ENCODE peak calls at places on chromosomes 6 and 20, in five cellular contexts. V is HCT116, C is H1, P is cardiac muscle cell, N is right atrium auricular region. W is an unnamed sample. For H3K4me1, the result is how much of the 10 kb centered on the place peaks cover.

GRCh38 chr6:71012871-71013456 is 56.1 kb upstream of the B3GAT2 start:
- DNase-seq in V (peak), C (no peak), P (peak), N (no peak), W (no peak)

GRCh38 chr6:150403458-150404245 is 34.8 kb downstream of the IYD start:
- DNase-seq in V (no peak), C (no peak), P (no peak), N (no peak), W (no peak)

GRCh38 chr6:97440590-97441176 is 157.7 kb upstream of the MMS22L start:
- DNase-seq in V (peak), C (no peak), P (peak), N (no peak), W (no peak)

GRCh38 chr6:157647261-157647915 is 175.7 kb upstream of the SNX9 start:
- DNase-seq in V (no peak), C (no peak), P (no peak), N (no peak), W (no peak)

GRCh38 chr20:46674253-46675083 is 14.8 kb downstream of the TP53RK start:
- DNase-seq in V (no peak), C (no peak), P (no peak), N (no peak), W (no peak)

GRCh38 chr20:24781061-24781980 is 167.7 kb upstream of the CST7 start:
- DNase-seq in V (no peak), C (no peak), P (peak), N (no peak), W (no peak)

GRCh38 chr6:104509355-104509754 is 350.4 kb downstream of the HACE1 start:
- DNase-seq in V (no peak), C (no peak), P (no peak), N (no peak), W (no peak)

GRCh38 chr6:27290850-27291208 is 21.2 kb downstream of the POM121L2 start:
- DNase-seq in V (no peak), C (no peak), P (no peak), N (no peak), W (no peak)

GRCh38 chr6:42745083-42745637 is 743 bp downstream of the TBCC start:
- DNase-seq in V (no peak), C (no peak), P (peak), N (no peak), W (peak)

GRCh38 chr6:164097557-164098398 is 683.3 kb downstream of the QKI start:
- DNase-seq in V (no peak), C (no peak), P (peak), N (no peak), W (no peak)

GRCh38 chr6:100775667-100776066 is 105.5 kb downstream of the ASCC3 start:
- DNase-seq in V (no peak), C (no peak), P (no peak), N (no peak), W (no peak)

GRCh38 chr6:121756643-121757042 is 321.2 kb downstream of the GJA1 start:
- DNase-seq in V (no peak), C (no peak), P (no peak), N (no peak), W (no peak)

GRCh38 chr20:12113468-12114371 is 196.0 kb downstream of the BTBD3 start:
- DNase-seq in V (no peak), C (no peak), P (no peak), N (no peak), W (no peak)

GRCh38 chr20:55160996-55161395 is 685.6 kb downstream of the DOK5 start:
- DNase-seq in V (no peak), C (no peak), P (no peak), N (no peak), W (no peak)

GRCh38 chr20:19935842-19936241 is 81.3 kb upstream of the NAA20 start:
- DNase-seq in V (no peak), C (no peak), P (no peak), N (no peak), W (no peak)
- H3K4me1 ChIP-seq in V (under half), C (under half), P (under half), N (half or more), W (under half)

DNA sequence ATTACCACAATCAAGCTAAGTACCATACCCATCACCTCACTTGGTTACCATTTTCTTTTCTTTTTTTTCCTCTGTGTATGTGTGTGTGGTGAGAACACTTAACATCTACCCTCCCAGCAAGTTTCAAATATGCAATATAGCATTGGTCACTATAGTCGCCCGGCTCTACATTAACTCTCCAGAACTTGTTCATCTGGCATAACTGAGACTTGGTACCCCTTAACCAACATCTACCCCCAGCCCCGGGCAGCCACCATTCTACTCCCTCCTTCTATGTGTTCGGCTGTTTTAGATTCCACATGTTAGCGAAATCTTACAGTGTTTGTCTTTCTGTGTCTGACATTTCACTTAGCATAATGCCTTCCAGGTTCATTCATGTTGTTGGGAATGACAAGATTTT is 89.0 kb upstream of the TOP1 start:
- DNase-seq in V (no peak), C (no peak), P (no peak), N (no peak), W (no peak)
- H3K4me1 ChIP-seq in V (under half), C (under half), P (under half), N (under half), W (under half)

GRCh38 chr6:36119209-36119608 is 11.1 kb upstream of the MAPK13 start:
- DNase-seq in V (no peak), C (no peak), P (no peak), N (no peak), W (no peak)
- H3K4me1 ChIP-seq in V (under half), C (under half), P (under half), N (under half), W (half or more)

GRCh38 chr6:137707590-137708360 is 159.3 kb upstream of the TNFAIP3 start:
- DNase-seq in V (peak), C (no peak), P (peak), N (peak), W (peak)
- H3K4me1 ChIP-seq in V (under half), C (under half), P (under half), N (under half), W (under half)

DNA sequence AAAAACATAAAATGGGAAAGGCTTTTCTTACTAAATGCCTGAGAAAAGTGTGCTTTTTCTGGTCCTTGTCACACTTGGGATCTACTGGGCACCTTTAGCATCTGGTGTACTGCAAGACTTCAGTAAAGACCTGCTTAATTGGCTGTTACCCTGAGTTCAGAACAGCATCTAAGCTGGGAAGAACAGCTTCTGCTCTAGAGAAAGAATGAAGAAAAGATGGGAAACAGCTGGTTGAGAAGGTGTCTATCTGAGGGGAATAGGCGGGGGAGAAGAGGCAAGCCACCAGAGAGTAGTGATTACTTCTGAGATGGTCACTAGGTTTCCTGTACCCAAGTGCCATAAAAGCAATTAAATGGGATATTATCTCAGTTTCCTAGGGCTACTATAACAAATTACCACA is 128.2 kb upstream of the SPACA1 start:
- DNase-seq in V (no peak), C (no peak), P (no peak), N (no peak), W (no peak)
- H3K4me1 ChIP-seq in V (under half), C (under half), P (under half), N (under half), W (under half)

DNA sequence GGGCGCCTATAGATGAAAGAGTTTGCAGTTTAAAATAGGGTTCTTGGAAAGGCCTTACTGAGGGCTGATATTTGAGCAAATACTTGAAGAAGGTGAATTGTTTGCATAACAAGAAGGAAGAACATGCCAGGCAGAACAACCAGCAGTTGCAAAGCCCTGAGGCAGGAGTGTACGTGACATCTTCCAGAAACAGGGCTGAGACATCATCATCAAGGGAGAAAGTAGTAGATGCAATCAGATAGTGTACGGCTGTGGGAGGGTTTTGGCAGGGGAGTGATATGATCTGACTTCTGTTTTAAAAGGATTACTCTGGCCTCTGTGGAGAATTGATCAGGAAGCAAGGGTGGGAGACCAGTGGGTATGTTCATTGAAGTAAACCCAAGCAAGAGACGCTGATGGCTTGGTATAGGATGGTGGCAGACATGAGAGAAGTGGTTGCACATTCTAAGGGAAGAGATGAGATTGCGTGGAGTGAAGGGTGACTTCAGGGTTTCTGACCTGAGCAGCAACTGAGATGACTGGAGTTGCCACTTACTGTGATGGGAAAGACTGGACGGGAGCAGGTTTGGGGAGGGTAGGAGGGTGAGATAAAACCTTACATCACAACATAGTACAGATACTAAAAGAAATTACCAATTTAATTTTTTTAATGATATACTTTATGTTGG is 28.8 kb downstream of the RIOK1 start:
- DNase-seq in V (no peak), C (no peak), P (no peak), N (no peak), W (no peak)
- H3K4me1 ChIP-seq in V (under half), C (under half), P (under half), N (under half), W (under half)

GRCh38 chr20:58655328-58656094 is 4.4 kb downstream of the STX16 start:
- DNase-seq in V (no peak), C (no peak), P (no peak), N (no peak), W (no peak)
- H3K4me1 ChIP-seq in V (under half), C (under half), P (half or more), N (half or more), W (half or more)